ENCODE peak calls at places on chromosomes 5 and 9, in seven cellular contexts. R is H9, O is H1, X is IMR-90, U is mesendoderm, B is trophoblast cell, E is mesenchymal stem cell. G is an unnamed sample.

GRCh38 chr5:61245486-61245885 is 83.2 kb upstream of the SMIM15 start:
- DNase-seq in O (no peak), B (peak), X (peak), E (no peak), U (no peak), R (no peak), G (no peak)

GRCh38 chr5:123119334-123119986 is 30.4 kb downstream of the PRDM6 start:
- DNase-seq in R (peak), O (peak), U (peak), B (peak), E (peak), X (peak), G (no peak)

GRCh38 chr5:39219433-39219832 is at the start of gene FYB1:
- DNase-seq in U (no peak), R (no peak), X (no peak), B (peak), O (no peak), E (no peak), G (no peak)

GRCh38 chr5:82276800-82277612 is 1.1 kb downstream of the RPS23 start:
- DNase-seq in E (no peak), R (no peak), O (no peak), B (no peak), X (no peak), U (no peak), G (no peak)

GRCh38 chr9:124478014-124478753 is 27.9 kb downstream of the ADGRD2 start:
- DNase-seq in X (no peak), O (no peak), U (peak), B (no peak), E (no peak), R (peak), G (no peak)

GRCh38 chr5:111171-111570 is 19.2 kb downstream of the PLEKHG4B start:
- DNase-seq in U (no peak), B (no peak), O (no peak), E (no peak), X (no peak), R (no peak), G (no peak)

GRCh38 chr5:103475629-103476240 is 86.9 kb downstream of the NUDT12 start:
- DNase-seq in R (no peak), O (no peak), X (peak), B (peak), E (peak), U (peak), G (peak)

GRCh38 chr9:131833906-131834305 is 94.0 kb upstream of the RAPGEF1 start:
- DNase-seq in X (peak), O (no peak), U (no peak), E (peak), R (peak), B (no peak), G (no peak)

GRCh38 chr5:134608555-134608954 is 24.1 kb downstream of the SAR1B start:
- DNase-seq in X (no peak), O (no peak), B (no peak), U (no peak), E (no peak), R (no peak), G (no peak)

GRCh38 chr5:67879619-67880357 is 335.8 kb upstream of the PIK3R1 start:
- DNase-seq in O (no peak), X (no peak), R (no peak), U (no peak), E (peak), B (peak), G (no peak)

GRCh38 chr9:97440160-97440559 is 28.3 kb downstream of the TDRD7 start:
- DNase-seq in B (no peak), O (no peak), U (no peak), E (no peak), X (no peak), R (no peak), G (no peak)

GRCh38 chr9:36006541-36006940 is 30.2 kb upstream of the RECK start:
- DNase-seq in R (no peak), X (no peak), U (no peak), E (no peak), B (no peak), O (no peak), G (no peak)

GRCh38 chr9:110575952-110576351 is 3.6 kb downstream of the SVEP1 start:
- DNase-seq in B (peak), R (no peak), E (no peak), O (no peak), U (no peak), X (no peak), G (no peak)

GRCh38 chr5:109413463-109413862 is 3.7 kb upstream of the PJA2 start:
- DNase-seq in B (no peak), O (no peak), X (peak), R (no peak), E (peak), U (peak), G (peak)

GRCh38 chr5:138438003-138438723 is 694 bp upstream of the REEP2 start:
- DNase-seq in E (no peak), U (no peak), R (no peak), B (no peak), O (no peak), X (no peak), G (no peak)

GRCh38 chr5:60350794-60351193 is 349.2 kb downstream of the DEPDC1B start:
- DNase-seq in X (no peak), U (peak), E (no peak), B (no peak), O (no peak), R (no peak), G (no peak)

GRCh38 chr5:60611099-60611719 is 88.8 kb downstream of the DEPDC1B start:
- DNase-seq in R (no peak), X (no peak), O (no peak), E (no peak), B (no peak), U (no peak), G (no peak)

GRCh38 chr5:39040875-39041274 is 33.3 kb downstream of the RICTOR start:
- DNase-seq in X (no peak), E (no peak), O (no peak), R (no peak), U (no peak), B (no peak), G (no peak)

GRCh38 chr5:150778517-150779396 is at the start of gene SMIM3:
- DNase-seq in X (peak), R (peak), O (no peak), U (peak), B (peak), E (peak), G (peak)

DNA sequence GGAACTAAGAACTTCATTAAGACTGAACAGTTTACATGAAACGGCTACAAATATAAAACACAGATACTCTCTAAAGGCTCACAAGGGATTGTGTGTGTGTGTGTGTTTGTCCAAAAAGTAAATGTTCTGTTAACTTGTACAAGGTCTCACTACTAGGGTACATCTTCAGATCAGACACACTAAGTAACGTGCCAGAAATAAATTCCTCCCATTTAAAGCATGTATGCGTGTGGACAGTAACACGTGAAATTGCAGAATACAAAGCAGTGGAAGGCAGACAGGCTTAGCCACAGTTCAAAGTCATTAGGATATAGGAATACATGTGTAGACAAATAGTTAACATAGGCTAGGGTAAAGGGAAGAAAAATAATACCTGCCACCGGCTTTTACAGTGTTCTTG is 1.8 kb downstream of the BNC2 start:
- DNase-seq in U (no peak), X (peak), B (no peak), E (peak), R (no peak), O (no peak), G (no peak)
- H3K9ac ChIP-seq in U (no peak), X (peak), B (no peak), E (peak), R (no peak), O (no peak), G (no peak)

GRCh38 chr9:3887121-3887797 is 361.5 kb upstream of the RFX3 start:
- DNase-seq in X (no peak), B (no peak), E (no peak), U (peak), O (no peak), R (no peak), G (no peak)
- H2AK5ac ChIP-seq in X (no peak), B (no peak), E (no peak), U (no peak), O (no peak), R (no peak), G (no peak)

GRCh38 chr9:33162721-33163311 is 4.3 kb downstream of the B4GALT1 start:
- DNase-seq in R (no peak), O (no peak), U (no peak), B (peak), X (peak), E (peak), G (no peak)

GRCh38 chr9:33161589-33162132 is 5.5 kb downstream of the B4GALT1 start:
- DNase-seq in U (no peak), B (peak), X (no peak), O (no peak), E (no peak), R (no peak), G (no peak)

GRCh38 chr9:33159058-33159759 is 7.9 kb downstream of the B4GALT1 start:
- DNase-seq in U (peak), O (no peak), X (peak), E (peak), B (peak), R (no peak), G (no peak)

GRCh38 chr9:33159760-33160127 is 7.4 kb downstream of the B4GALT1 start:
- DNase-seq in B (peak), U (no peak), X (peak), R (no peak), E (peak), O (no peak), G (no peak)

DNA sequence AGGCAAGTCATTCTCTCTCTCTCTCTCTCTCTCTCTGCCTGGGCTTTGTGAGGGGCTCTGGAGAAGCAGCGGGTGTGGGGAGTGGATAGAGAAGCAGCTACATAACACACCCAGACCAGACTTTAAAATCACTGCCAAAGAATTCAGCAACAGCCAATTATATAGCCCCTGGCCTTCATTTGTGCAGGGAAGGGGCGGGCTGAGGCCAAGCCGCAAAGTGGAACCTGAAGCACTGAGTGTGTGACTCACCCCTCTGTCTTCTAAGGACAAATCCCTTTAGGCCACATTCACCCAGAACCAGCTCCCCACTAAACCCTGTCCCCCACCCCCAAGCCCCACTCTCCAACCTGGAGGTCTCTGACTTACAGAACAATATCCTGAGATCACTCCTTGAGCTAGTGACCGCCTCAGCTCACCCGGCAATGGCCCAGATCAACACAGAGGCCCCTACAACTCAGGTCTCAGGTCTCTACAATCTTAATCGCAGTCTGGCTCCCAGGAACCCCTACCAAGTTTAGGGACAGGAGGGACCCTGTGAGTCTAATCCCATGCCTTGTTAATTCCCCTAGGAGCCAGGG is 6.0 kb downstream of the B4GALT1 start:
- DNase-seq in E (peak), O (no peak), U (peak), X (peak), R (no peak), B (peak), G (peak)
- H3K9ac ChIP-seq in E (peak), O (no peak), U (no peak), X (peak), R (no peak), B (peak), G (no peak)

GRCh38 chr5:74326571-74327338 is 313.8 kb downstream of the ENC1 start:
- DNase-seq in U (peak), B (peak), O (no peak), X (peak), R (no peak), E (peak), G (no peak)

GRCh38 chr5:74320526-74320925 is 320.0 kb downstream of the ENC1 start:
- DNase-seq in R (no peak), E (no peak), B (no peak), O (no peak), U (no peak), X (no peak), G (no peak)

GRCh38 chr5:74325866-74326265 is 314.7 kb downstream of the ENC1 start:
- DNase-seq in U (no peak), B (peak), O (no peak), X (no peak), E (peak), R (no peak), G (no peak)

GRCh38 chr5:74324556-74324955 is 316.0 kb downstream of the ENC1 start:
- DNase-seq in X (no peak), R (no peak), E (no peak), B (no peak), U (no peak), O (no peak), G (no peak)

GRCh38 chr5:74322944-74323343 is 317.6 kb downstream of the ENC1 start:
- DNase-seq in U (no peak), X (no peak), B (no peak), O (no peak), R (no peak), E (no peak), G (no peak)
- H2AK5ac ChIP-seq in U (no peak), X (no peak), B (no peak), O (no peak), R (no peak), E (no peak), G (no peak)

GRCh38 chr5:53479656-53480473 is 564 bp upstream of the FST start:
- DNase-seq in O (no peak), U (peak), B (peak), E (peak), R (peak), X (peak), G (peak)

GRCh38 chr5:53478411-53479044 is 1.9 kb upstream of the FST start:
- DNase-seq in R (peak), X (peak), O (no peak), E (peak), U (peak), B (peak), G (peak)

GRCh38 chr5:53480474-53481353 is at the start of gene FST:
- DNase-seq in X (peak), U (peak), B (peak), E (peak), O (no peak), R (peak), G (peak)

GRCh38 chr5:53481354-53481886 is 991 bp downstream of the FST start:
- DNase-seq in R (no peak), E (peak), B (no peak), X (peak), U (no peak), O (no peak), G (no peak)

DNA sequence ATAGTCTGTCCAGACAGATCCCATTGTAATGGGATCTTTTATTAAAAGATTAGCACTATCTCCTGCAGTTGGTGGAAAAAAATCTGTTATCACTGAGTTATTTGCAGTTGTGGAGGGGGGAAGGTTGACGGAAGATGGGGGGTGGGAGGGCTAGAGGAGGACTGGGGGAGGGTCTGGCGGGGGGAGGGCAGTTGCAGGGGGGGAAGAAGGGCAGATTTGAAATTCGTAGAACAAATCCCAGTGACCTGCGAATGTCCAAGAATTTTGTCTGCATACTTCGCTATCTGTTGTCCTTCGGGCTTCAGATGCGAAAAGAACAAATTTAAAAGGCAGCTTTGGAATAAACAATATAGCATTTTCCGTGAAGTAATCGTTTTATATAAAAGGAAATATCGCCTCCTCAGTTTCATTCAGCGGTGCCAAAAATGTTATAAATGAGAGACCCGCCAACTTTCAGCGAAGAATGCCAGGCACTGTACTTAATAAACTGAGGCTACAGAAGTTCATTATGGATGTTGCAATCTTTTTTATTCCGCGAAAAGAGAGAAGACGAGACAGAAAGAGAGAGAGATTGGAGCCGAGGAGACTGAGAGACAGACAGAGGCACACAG is 1.3 kb upstream of the FST start:
- DNase-seq in O (no peak), R (no peak), U (peak), E (no peak), B (peak), X (peak), G (no peak)
- H3K9ac ChIP-seq in O (peak), R (no peak), U (peak), E (peak), B (peak), X (peak), G (no peak)